ENCODE peak calls at places on chromosomes 4 and X, in ten cellular contexts. Y, K, D, S, E, M, O, Q, H and J are unnamed samples.

GRCh38 chr4:98568896-98569663 is 89.3 kb downstream of the TSPAN5 start:
- DNase-seq in Y (no peak), K (no peak), D (no peak), S (no peak), E (peak), M (no peak), O (no peak), Q (no peak), H (no peak), J (no peak)

GRCh38 chr4:602559-602942 is 22.8 kb upstream of the PDE6B start:
- DNase-seq in Y (peak), K (peak), D (peak), S (peak), E (peak), M (no peak), O (no peak), Q (peak), H (no peak), J (peak)

GRCh38 chr4:139144161-139144859 is 32.7 kb downstream of the ELF2 start:
- DNase-seq in Y (peak), K (peak), D (peak), S (peak), E (peak), M (peak), O (no peak), Q (peak), H (peak), J (no peak)

GRCh38 chr4:147492761-147493160 is 11.9 kb downstream of the EDNRA start:
- DNase-seq in Y (no peak), K (no peak), D (no peak), S (no peak), E (peak), M (no peak), O (no peak), Q (no peak), H (no peak), J (no peak)

GRCh38 chrX:13283512-13283911 is 36.3 kb downstream of the ATXN3L start:
- DNase-seq in Y (no peak), K (no peak), D (no peak), S (peak), E (peak), M (no peak), O (no peak), Q (no peak), H (no peak), J (no peak)

GRCh38 chrX:118346258-118347094 is 570 bp downstream of the WDR44 start:
- DNase-seq in Y (peak), K (peak), D (peak), S (peak), E (no peak), M (no peak), O (peak), Q (peak), H (no peak), J (peak)

GRCh38 chr4:183348706-183349659 is 26.8 kb upstream of the CLDN24 start:
- DNase-seq in Y (peak), K (no peak), D (no peak), S (no peak), E (peak), M (no peak), O (no peak), Q (no peak), H (peak), J (no peak)

GRCh38 chrX:108537005-108537404 is 97.4 kb downstream of the COL4A5 start:
- DNase-seq in Y (no peak), K (no peak), D (no peak), S (no peak), E (peak), M (no peak), O (peak), Q (peak), H (peak), J (peak)

GRCh38 chr4:173247316-173247715 is 78.7 kb downstream of the GALNT7 start:
- DNase-seq in Y (no peak), K (no peak), D (no peak), S (no peak), E (no peak), M (no peak), O (no peak), Q (no peak), H (no peak), J (no peak)

GRCh38 chr4:80192937-80193336 is 4.4 kb upstream of the PRDM8 start:
- DNase-seq in Y (no peak), K (no peak), D (no peak), S (no peak), E (peak), M (no peak), O (no peak), Q (no peak), H (peak), J (no peak)

GRCh38 chr4:74451214-74451661 is 6.3 kb downstream of the AREG start:
- DNase-seq in Y (no peak), K (no peak), D (no peak), S (no peak), E (peak), M (no peak), O (peak), Q (no peak), H (no peak), J (no peak)

GRCh38 chrX:19811807-19812604 is 75.4 kb downstream of the SH3KBP1 start:
- DNase-seq in Y (no peak), K (no peak), D (no peak), S (no peak), E (peak), M (no peak), O (no peak), Q (no peak), H (peak), J (no peak)

GRCh38 chrX:1440506-1440905 is 12.2 kb downstream of the ASMTL start:
- DNase-seq in Y (peak), K (peak), D (no peak), S (peak), E (no peak), M (no peak), O (no peak), Q (no peak), H (no peak), J (no peak)

GRCh38 chr4:128606173-128606572 is 203.3 kb upstream of the JADE1 start:
- DNase-seq in Y (no peak), K (no peak), D (no peak), S (no peak), E (peak), M (no peak), O (no peak), Q (no peak), H (no peak), J (no peak)

GRCh38 chr4:15988222-15988621 is 25.2 kb upstream of the FGFBP2 start:
- DNase-seq in Y (no peak), K (no peak), D (no peak), S (no peak), E (no peak), M (no peak), O (no peak), Q (no peak), H (no peak), J (no peak)

GRCh38 chr4:57037982-57038604 is 59.4 kb downstream of the POLR2B start:
- DNase-seq in Y (peak), K (peak), D (peak), S (peak), E (peak), M (peak), O (peak), Q (peak), H (no peak), J (peak)

GRCh38 chrX:110044531-110045249 is 41.8 kb downstream of the TMEM164 start:
- DNase-seq in Y (no peak), K (no peak), D (no peak), S (no peak), E (no peak), M (no peak), O (no peak), Q (no peak), H (no peak), J (no peak)

GRCh38 chrX:17405225-17405969 is 30.4 kb downstream of the NHS start:
- DNase-seq in Y (no peak), K (no peak), D (no peak), S (no peak), E (no peak), M (no peak), O (peak), Q (no peak), H (peak), J (no peak)

GRCh38 chrX:54786972-54787371 is 11.1 kb downstream of the ITIH6 start:
- DNase-seq in Y (no peak), K (no peak), D (peak), S (peak), E (no peak), M (no peak), O (no peak), Q (peak), H (no peak), J (no peak)

GRCh38 chr4:100100985-100101384 is 89.3 kb downstream of the DDIT4L start:
- DNase-seq in Y (no peak), K (no peak), D (no peak), S (no peak), E (no peak), M (no peak), O (no peak), Q (no peak), H (no peak), J (no peak)

GRCh38 chr4:150962245-150962644 is 52.8 kb downstream of the LRBA start:
- DNase-seq in Y (no peak), K (no peak), D (no peak), S (no peak), E (no peak), M (no peak), O (no peak), Q (no peak), H (no peak), J (no peak)

GRCh38 chrX:153863251-153863991 is 22.6 kb downstream of the L1CAM start:
- DNase-seq in Y (peak), K (no peak), D (no peak), S (no peak), E (no peak), M (no peak), O (no peak), Q (no peak), H (no peak), J (peak)

GRCh38 chrX:74389016-74389415 is 32.3 kb upstream of the SLC16A2 start:
- DNase-seq in Y (no peak), K (no peak), D (no peak), S (no peak), E (no peak), M (no peak), O (no peak), Q (no peak), H (no peak), J (no peak)

GRCh38 chr4:129254526-129254925 is 158.6 kb downstream of the C4orf33 start:
- DNase-seq in Y (no peak), K (no peak), D (no peak), S (no peak), E (no peak), M (no peak), O (no peak), Q (no peak), H (no peak), J (no peak)

GRCh38 chrX:30570505-30570904 is 7.1 kb downstream of the TASL start:
- DNase-seq in Y (no peak), K (no peak), D (no peak), S (no peak), E (peak), M (no peak), O (no peak), Q (no peak), H (no peak), J (peak)

GRCh38 chrX:38206542-38206941 is 14.1 kb downstream of the SRPX start:
- DNase-seq in Y (no peak), K (no peak), D (no peak), S (no peak), E (no peak), M (no peak), O (no peak), Q (no peak), H (no peak), J (no peak)

GRCh38 chrX:38205037-38205436 is 15.6 kb downstream of the SRPX start:
- DNase-seq in Y (no peak), K (no peak), D (no peak), S (no peak), E (no peak), M (no peak), O (no peak), Q (no peak), H (no peak), J (no peak)

DNA sequence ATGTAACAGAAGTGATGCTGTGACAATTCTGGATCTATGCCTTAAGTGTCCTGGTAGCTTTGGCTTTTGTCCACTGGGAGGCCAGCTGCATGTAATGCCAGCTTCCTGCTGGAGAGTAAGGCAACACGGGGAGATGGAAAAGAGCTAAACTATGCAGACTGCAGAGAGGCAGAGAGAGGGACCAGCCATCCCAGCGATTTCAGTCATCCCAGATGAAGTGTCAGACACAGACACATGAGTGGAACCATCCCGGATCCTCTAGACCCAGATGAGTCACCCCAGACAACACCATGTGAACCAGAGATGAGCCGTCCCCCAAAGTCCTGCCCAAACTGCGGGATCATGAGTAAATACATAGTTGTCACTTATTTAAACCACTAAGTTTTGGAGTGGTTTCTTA is 14.6 kb downstream of the SRPX start:
- DNase-seq in Y (no peak), K (no peak), D (no peak), S (no peak), E (no peak), M (no peak), O (no peak), Q (no peak), H (no peak), J (no peak)
- TF ChIP-seq CTCF in Y (no peak), K (no peak), D (no peak), S (no peak), E (no peak), M (no peak), O (no peak), Q (no peak), H (no peak), J (no peak)

GRCh38 chr4:21742326-21742725 is 206.2 kb downstream of the KCNIP4 start:
- DNase-seq in Y (no peak), K (no peak), D (no peak), S (no peak), E (no peak), M (no peak), O (no peak), Q (no peak), H (no peak), J (no peak)

GRCh38 chr4:21749936-21750335 is 198.6 kb downstream of the KCNIP4 start:
- DNase-seq in Y (no peak), K (no peak), D (no peak), S (no peak), E (no peak), M (no peak), O (no peak), Q (no peak), H (no peak), J (no peak)

DNA sequence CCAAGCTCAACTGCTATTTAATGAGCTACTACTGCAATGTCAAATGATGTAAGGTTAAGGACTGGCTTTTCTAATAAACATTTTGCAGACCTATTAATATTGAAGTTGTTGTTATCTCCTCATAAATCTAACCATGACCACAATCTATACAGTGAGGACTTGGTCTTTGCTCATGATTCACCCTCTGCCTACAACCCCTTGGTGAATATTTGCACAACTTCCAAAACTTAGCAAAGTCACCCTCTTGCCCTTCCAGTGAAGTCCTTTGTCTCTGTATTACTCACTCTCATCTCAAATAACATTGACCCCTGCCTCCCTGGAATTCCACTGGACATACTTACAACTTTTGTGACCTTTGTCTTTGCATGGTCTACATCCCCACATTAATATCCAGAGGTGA is 204.5 kb downstream of the KCNIP4 start:
- DNase-seq in Y (no peak), K (no peak), D (no peak), S (no peak), E (no peak), M (no peak), O (no peak), Q (no peak), H (no peak), J (no peak)
- TF ChIP-seq CTCF in Y (no peak), K (no peak), D (no peak), S (no peak), E (no peak), M (no peak), O (no peak), Q (no peak), H (no peak), J (no peak)

GRCh38 chr4:135718019-135718418 is 1516.4 kb upstream of the PABPC4L start:
- DNase-seq in Y (no peak), K (no peak), D (no peak), S (no peak), E (peak), M (no peak), O (no peak), Q (no peak), H (no peak), J (no peak)
- TF ChIP-seq CTCF in Y (no peak), K (no peak), D (no peak), S (no peak), E (peak), M (no peak), O (no peak), Q (no peak), H (no peak), J (no peak)

DNA sequence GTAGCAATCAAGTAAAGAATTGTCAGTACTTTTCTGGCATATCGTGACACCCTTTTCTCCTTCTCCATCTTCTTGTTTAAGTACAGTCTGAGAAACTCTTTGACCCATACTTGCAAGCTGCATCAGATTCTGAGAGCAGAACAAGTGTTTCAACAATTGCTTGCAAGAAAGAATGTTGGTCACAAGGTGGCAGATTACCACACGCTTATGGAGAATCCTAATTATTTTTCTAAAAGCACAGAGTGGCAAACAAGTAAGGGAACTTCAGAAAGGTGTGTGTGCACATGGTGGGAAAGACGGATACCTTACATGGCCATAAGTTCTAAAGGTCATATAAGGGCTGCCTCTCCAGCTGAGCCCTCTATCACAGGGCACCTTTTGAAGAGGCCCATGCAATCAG is 136.4 kb upstream of the FGF13 start:
- DNase-seq in Y (no peak), K (no peak), D (no peak), S (no peak), E (peak), M (no peak), O (no peak), Q (no peak), H (no peak), J (no peak)
- TF ChIP-seq CTCF in Y (no peak), K (no peak), D (no peak), S (no peak), E (no peak), M (no peak), O (no peak), Q (no peak), H (no peak), J (no peak)

DNA sequence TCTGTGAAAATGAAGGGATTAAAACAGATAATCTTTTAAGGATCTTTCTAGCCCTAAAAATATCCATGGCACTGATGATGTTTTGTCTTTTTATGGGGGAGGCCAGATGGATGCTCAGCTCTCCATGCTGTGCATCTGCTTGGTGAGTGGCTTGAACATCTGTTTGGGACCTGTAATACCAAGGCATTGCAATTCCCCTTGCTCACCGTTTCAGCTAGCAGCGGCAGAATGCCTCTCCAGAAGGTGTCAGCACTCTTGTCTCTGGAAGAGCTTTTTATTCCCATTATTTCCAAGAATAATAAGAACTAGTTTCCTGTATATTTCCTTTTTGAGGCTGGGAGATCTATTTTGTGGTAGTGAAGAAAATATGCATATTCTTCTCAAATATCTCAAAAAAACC is 151.9 kb upstream of the ANK2 start:
- DNase-seq in Y (no peak), K (no peak), D (no peak), S (peak), E (no peak), M (no peak), O (no peak), Q (peak), H (no peak), J (no peak)
- TF ChIP-seq CTCF in Y (no peak), K (no peak), D (no peak), S (no peak), E (no peak), M (no peak), O (no peak), Q (no peak), H (no peak), J (no peak)

GRCh38 chr4:8473198-8473919 is 32.8 kb downstream of the TRMT44 start:
- DNase-seq in Y (no peak), K (no peak), D (no peak), S (no peak), E (peak), M (no peak), O (no peak), Q (no peak), H (no peak), J (no peak)
- TF ChIP-seq CTCF in Y (no peak), K (no peak), D (no peak), S (no peak), E (no peak), M (no peak), O (no peak), Q (no peak), H (no peak), J (no peak)

DNA sequence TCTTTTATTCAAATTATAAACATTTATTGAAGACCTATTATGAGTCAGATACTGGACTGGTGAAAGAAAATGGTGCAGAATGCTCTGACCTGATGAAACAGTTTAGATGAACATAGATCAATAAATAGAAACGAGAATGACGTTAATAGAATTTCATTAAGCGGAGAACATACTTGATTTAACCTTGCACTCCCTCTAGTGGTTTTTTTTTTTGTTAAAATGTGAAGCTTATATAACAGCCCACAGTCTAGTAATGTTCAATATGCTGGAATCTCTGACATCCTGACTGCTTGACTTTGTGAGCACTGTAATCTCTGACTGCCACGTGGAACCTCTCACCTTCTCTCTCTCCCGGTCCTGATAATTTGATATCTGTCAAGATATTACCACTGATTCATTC is 32.3 kb downstream of the HDAC8 start:
- DNase-seq in Y (no peak), K (no peak), D (no peak), S (no peak), E (peak), M (no peak), O (no peak), Q (no peak), H (no peak), J (no peak)
- TF ChIP-seq CTCF in Y (no peak), K (no peak), D (no peak), S (no peak), E (peak), M (no peak), O (peak), Q (no peak), H (peak), J (no peak)

GRCh38 chr4:124420166-124420695 is 292.3 kb downstream of the ANKRD50 start:
- DNase-seq in Y (no peak), K (no peak), D (no peak), S (no peak), E (no peak), M (no peak), O (no peak), Q (no peak), H (no peak), J (no peak)
- TF ChIP-seq CTCF in Y (no peak), K (no peak), D (no peak), S (no peak), E (no peak), M (no peak), O (no peak), Q (no peak), H (no peak), J (no peak)

GRCh38 chr4:109798866-109799265 is 2.9 kb downstream of the CFI start:
- DNase-seq in Y (no peak), K (no peak), D (no peak), S (no peak), E (no peak), M (no peak), O (no peak), Q (no peak), H (no peak), J (no peak)
- TF ChIP-seq CTCF in Y (no peak), K (no peak), D (no peak), S (no peak), E (no peak), M (no peak), O (no peak), Q (no peak), H (no peak), J (no peak)